ENCODE peak calls at places on chromosome 17, in ten cellular contexts. C is left ventricle myocardium inferior, G is uterus, B is tibial nerve, P is adrenal gland, Z is A549, K is GM23338, A is WERI-Rb-1, V is stomach, F is AG10803. X is an unnamed sample.

GRCh38 chr17:64769712-64770111 is 107.6 kb upstream of the SMURF2 start:
- DNase-seq in Z (no peak), F (no peak), V (no peak), A (no peak), B (no peak), K (no peak), G (no peak), P (no peak), C (no peak), X (no peak)

GRCh38 chr17:41065829-41066624 is at the start of gene KRTAP2-4:
- DNase-seq in A (no peak), F (peak), V (no peak), G (no peak), C (no peak), K (no peak), B (no peak), Z (peak), P (no peak), X (peak)

GRCh38 chr17:70022175-70022574 is 52.9 kb upstream of the KCNJ16 start:
- DNase-seq in G (no peak), A (no peak), Z (no peak), B (no peak), F (no peak), V (no peak), P (no peak), C (no peak), K (no peak), X (no peak)

GRCh38 chr17:42535400-42536047 is 517 bp upstream of the NAGLU start:
- DNase-seq in F (no peak), C (no peak), P (no peak), G (no peak), K (no peak), V (no peak), Z (no peak), B (no peak), A (no peak), X (no peak)

GRCh38 chr17:30526401-30526800 is 49.2 kb downstream of the GOSR1 start:
- DNase-seq in B (no peak), G (no peak), K (no peak), V (no peak), F (no peak), Z (no peak), P (no peak), C (no peak), A (no peak), X (no peak)

GRCh38 chr17:78962345-78962983 is 17.3 kb downstream of the LGALS3BP start:
- DNase-seq in F (peak), G (no peak), B (no peak), C (no peak), K (no peak), A (no peak), Z (peak), V (peak), P (no peak), X (no peak)

GRCh38 chr17:60094754-60095153 is 16.0 kb upstream of the HEATR6 start:
- DNase-seq in A (no peak), C (no peak), F (no peak), G (no peak), K (no peak), P (no peak), V (no peak), B (no peak), Z (no peak), X (no peak)

GRCh38 chr17:73074515-73074914 is 18.0 kb downstream of the SLC39A11 start:
- DNase-seq in V (no peak), F (no peak), G (no peak), C (no peak), K (no peak), B (no peak), Z (no peak), P (no peak), A (no peak), X (no peak)

GRCh38 chr17:51374220-51374619 is 113.9 kb downstream of the UTP18 start:
- DNase-seq in F (no peak), C (no peak), K (peak), Z (no peak), A (no peak), G (no peak), V (no peak), P (peak), B (no peak), X (no peak)

GRCh38 chr17:33776903-33777302 is 478.2 kb upstream of the CCL2 start:
- DNase-seq in A (no peak), V (no peak), C (no peak), Z (no peak), K (no peak), B (no peak), P (no peak), G (no peak), F (no peak), X (no peak)

GRCh38 chr17:41654908-41655607 is 30.7 kb upstream of the KRT17 start:
- DNase-seq in V (no peak), Z (no peak), B (no peak), P (no peak), K (no peak), C (no peak), A (no peak), G (no peak), F (no peak), X (no peak)

GRCh38 chr17:67647482-67647881 is 70.3 kb upstream of the NOL11 start:
- DNase-seq in B (no peak), G (no peak), Z (no peak), P (no peak), C (no peak), V (no peak), A (no peak), F (no peak), K (no peak), X (no peak)

GRCh38 chr17:66032082-66032712 is 159.7 kb downstream of the CEP112 start:
- DNase-seq in C (no peak), G (no peak), F (no peak), A (no peak), V (no peak), Z (no peak), P (no peak), B (no peak), K (no peak), X (no peak)

GRCh38 chr17:37359682-37360188 is 16.1 kb upstream of the C17orf78 start:
- DNase-seq in P (no peak), F (peak), A (no peak), K (no peak), V (no peak), Z (no peak), C (no peak), G (peak), B (no peak), X (no peak)

GRCh38 chr17:2214887-2215615 is 88.5 kb downstream of the SMG6 start:
- DNase-seq in G (peak), Z (no peak), B (no peak), C (peak), K (no peak), V (no peak), P (peak), A (no peak), F (peak), X (no peak)

GRCh38 chr17:47373002-47373401 is 49.2 kb downstream of the EFCAB13 start:
- DNase-seq in G (no peak), V (no peak), Z (no peak), P (no peak), F (no peak), C (no peak), B (no peak), K (no peak), A (no peak), X (no peak)

GRCh38 chr17:63751806-63752205 is 10.2 kb upstream of the STRADA start:
- DNase-seq in K (no peak), A (no peak), B (no peak), P (no peak), G (no peak), F (no peak), V (no peak), C (no peak), Z (no peak), X (no peak)

GRCh38 chr17:17351901-17352781 is 49.0 kb downstream of the NT5M start:
- DNase-seq in Z (no peak), K (no peak), F (no peak), C (peak), A (peak), P (peak), B (no peak), G (no peak), V (peak), X (no peak)

GRCh38 chr17:14882131-14882530 is 383.0 kb downstream of the PMP22 start:
- DNase-seq in V (no peak), Z (no peak), G (no peak), P (no peak), B (no peak), A (no peak), C (no peak), K (no peak), F (peak), X (peak)

GRCh38 chr17:21387616-21388015 is 11.5 kb downstream of the KCNJ12 start:
- DNase-seq in C (no peak), G (no peak), F (no peak), K (no peak), P (no peak), Z (no peak), V (no peak), A (no peak), B (no peak), X (no peak)

GRCh38 chr17:61809816-61810392 is 53.4 kb downstream of the BRIP1 start:
- DNase-seq in P (no peak), G (no peak), V (no peak), Z (no peak), A (no peak), C (no peak), F (peak), K (no peak), B (no peak), X (peak)

GRCh38 chr17:14717849-14718248 is 417.0 kb downstream of the HS3ST3B1 start:
- DNase-seq in P (no peak), V (no peak), G (no peak), B (no peak), C (no peak), F (no peak), K (no peak), Z (no peak), A (no peak), X (no peak)

GRCh38 chr17:7261377-7262191 is 694 bp downstream of the CLDN7 start:
- DNase-seq in F (no peak), Z (no peak), B (no peak), A (no peak), V (no peak), C (no peak), K (peak), G (no peak), P (no peak), X (no peak)

GRCh38 chr17:7262192-7263070 is at the start of gene CLDN7:
- DNase-seq in K (peak), B (no peak), C (no peak), G (no peak), A (no peak), Z (no peak), F (no peak), P (no peak), V (peak), X (no peak)

GRCh38 chr17:7260601-7261376 is 1.5 kb downstream of the CLDN7 start:
- DNase-seq in K (peak), A (peak), F (no peak), V (peak), P (peak), C (no peak), B (no peak), Z (no peak), G (no peak), X (no peak)

GRCh38 chr17:7263801-7264078 is 1.5 kb upstream of the CLDN7 start:
- DNase-seq in B (no peak), A (no peak), G (no peak), C (no peak), V (no peak), K (peak), P (no peak), F (no peak), Z (no peak), X (no peak)

DNA sequence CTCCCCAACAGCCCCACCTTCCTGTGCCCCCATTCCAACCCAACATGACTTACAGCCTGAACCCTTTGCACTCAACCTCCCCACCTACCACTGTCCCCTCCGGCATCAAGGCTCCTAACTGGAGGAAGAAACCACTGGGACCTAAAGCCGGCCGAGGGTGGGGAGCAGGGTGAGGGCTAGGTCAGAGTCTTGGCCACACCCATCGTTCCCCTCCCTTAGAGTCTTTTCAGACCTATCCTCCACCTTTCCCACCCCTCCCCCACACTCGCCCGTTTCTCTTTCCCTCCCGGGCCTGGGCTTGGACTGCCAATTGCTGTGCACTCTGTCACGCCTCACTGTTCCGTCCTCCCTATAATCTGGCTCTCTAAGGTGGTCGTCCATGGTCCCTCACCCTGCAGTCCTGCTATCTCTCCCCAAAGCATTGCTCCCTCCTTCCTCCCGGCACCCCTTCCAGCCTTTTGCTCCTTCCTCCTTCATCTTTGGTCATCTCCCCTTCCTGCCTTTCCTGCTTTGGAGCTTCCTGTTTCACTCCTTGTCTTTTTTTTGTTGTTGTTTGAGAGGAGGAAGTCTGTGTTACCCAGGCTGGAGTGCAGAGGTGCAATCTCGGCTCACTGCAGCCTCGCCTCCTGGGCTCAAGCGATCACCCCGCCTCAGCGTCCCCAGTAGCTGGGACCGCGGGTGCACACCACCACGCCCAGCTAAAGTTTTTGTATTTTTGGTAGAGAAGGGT is 958 bp upstream of the CLDN7 start:
- DNase-seq in Z (peak), F (no peak), K (peak), G (no peak), A (peak), P (no peak), B (no peak), V (no peak), C (no peak), X (no peak)
- H3K4me3 ChIP-seq in Z (no peak), F (no peak), K (peak), G (no peak), A (no peak), P (no peak), B (peak), V (peak), C (peak), X (no peak)

GRCh38 chr17:74686761-74687160 is 26.0 kb downstream of the CD300LF start:
- DNase-seq in A (no peak), K (no peak), P (no peak), G (no peak), F (no peak), V (no peak), Z (peak), C (no peak), B (no peak), X (no peak)
- TF ChIP-seq CTCF in A (peak), K (no peak), P (no peak), G (no peak), F (no peak), V (no peak), Z (no peak), C (no peak), B (no peak), X (no peak)

GRCh38 chr17:38450699-38451029 is 22.4 kb downstream of the ARHGAP23 start:
- DNase-seq in G (no peak), V (no peak), K (no peak), B (no peak), A (no peak), Z (no peak), P (no peak), F (no peak), C (no peak), X (no peak)

GRCh38 chr17:38452719-38453118 is 24.5 kb downstream of the ARHGAP23 start:
- DNase-seq in F (no peak), K (no peak), V (no peak), P (no peak), G (no peak), C (no peak), B (no peak), Z (no peak), A (no peak), X (no peak)

GRCh38 chr17:38451840-38452529 is 23.7 kb downstream of the ARHGAP23 start:
- DNase-seq in C (no peak), G (peak), K (peak), V (no peak), B (no peak), F (peak), A (peak), Z (no peak), P (peak), X (peak)

GRCh38 chr17:38449364-38449763 is 21.1 kb downstream of the ARHGAP23 start:
- DNase-seq in Z (peak), B (no peak), F (no peak), A (no peak), K (peak), P (no peak), V (no peak), C (no peak), G (no peak), X (no peak)

DNA sequence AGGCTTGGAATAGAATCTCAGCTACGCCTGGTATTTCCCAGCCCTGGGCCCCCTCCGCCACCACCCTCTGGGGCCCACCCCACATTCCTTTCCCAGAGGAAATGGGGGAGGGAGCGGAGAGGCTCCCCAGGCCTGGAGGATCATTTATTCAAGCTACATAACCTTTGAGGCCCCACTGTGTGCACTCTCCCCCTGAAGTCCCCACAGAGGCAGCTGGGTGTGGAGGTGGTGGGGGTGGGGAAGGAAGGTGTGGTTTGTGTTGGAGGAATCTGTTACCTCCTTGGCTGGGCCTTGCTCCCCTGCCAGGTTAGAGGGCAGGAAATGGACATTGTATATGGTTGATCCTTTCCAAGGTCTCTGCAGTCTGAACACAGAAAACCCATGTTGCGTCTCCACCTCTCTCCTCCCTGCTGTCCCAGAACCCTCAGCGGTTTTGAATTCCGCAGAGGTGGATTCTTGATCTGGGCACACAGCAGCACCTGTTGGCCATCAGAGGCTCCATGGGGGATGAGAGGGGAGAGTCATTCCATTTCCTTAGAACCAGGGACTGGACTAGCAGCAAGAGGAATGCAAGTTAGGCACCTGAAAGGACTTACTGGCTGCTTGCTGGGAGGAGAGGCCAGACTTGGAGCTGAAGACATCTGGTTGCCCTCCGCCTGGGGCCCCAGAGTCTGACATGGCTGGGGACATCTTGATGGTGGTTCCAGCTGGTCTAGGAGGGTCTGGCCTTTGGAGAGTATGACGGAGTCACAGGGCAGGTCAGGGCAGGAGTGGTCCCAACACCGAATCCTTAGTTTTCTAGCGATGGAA is 23.0 kb downstream of the ARHGAP23 start:
- DNase-seq in B (no peak), F (peak), Z (peak), V (no peak), C (peak), P (no peak), A (no peak), K (peak), G (peak), X (no peak)
- H3K4me3 ChIP-seq in B (peak), F (peak), Z (no peak), V (peak), C (peak), P (no peak), A (peak), K (peak), G (no peak), X (peak)

GRCh38 chr17:18896947-18897346 is 39.0 kb downstream of the PRPSAP2 start:
- DNase-seq in Z (no peak), C (no peak), K (no peak), G (no peak), F (no peak), B (no peak), V (no peak), P (no peak), A (no peak), X (no peak)
- TF ChIP-seq CTCF in Z (no peak), C (no peak), K (no peak), G (no peak), F (no peak), B (no peak), V (no peak), P (no peak), A (no peak), X (no peak)

GRCh38 chr17:81221371-81221841 is 1.4 kb downstream of the CEP131 start:
- DNase-seq in A (no peak), V (no peak), G (no peak), P (no peak), B (no peak), K (peak), Z (no peak), C (no peak), F (no peak), X (no peak)
- H3K4me3 ChIP-seq in A (peak), V (no peak), G (no peak), P (no peak), B (peak), K (peak), Z (no peak), C (peak), F (peak), X (peak)

DNA sequence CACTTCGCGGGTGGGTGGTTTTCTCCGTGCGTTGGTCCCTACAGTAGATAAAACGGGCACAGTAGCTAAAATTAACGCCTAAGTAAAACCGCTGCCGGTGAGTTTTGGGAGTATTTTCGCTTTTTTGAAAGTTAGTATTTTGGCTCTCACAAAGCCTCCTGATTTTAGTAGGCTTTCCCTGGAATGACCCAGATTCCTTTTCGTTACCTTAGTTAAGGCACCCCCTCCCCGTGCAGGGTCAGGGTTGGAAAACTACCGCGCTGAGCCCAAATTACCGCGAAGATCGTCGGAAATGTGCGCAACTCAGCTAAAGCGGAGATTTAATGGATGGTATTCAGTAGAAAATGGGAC is 28.3 kb upstream of the ST6GALNAC1 start:
- DNase-seq in P (no peak), F (no peak), A (no peak), K (no peak), Z (no peak), V (no peak), B (no peak), C (no peak), G (no peak), X (no peak)
- TF ChIP-seq CTCF in P (no peak), F (no peak), A (no peak), K (no peak), Z (no peak), V (no peak), B (peak), C (peak), G (peak), X (no peak)

DNA sequence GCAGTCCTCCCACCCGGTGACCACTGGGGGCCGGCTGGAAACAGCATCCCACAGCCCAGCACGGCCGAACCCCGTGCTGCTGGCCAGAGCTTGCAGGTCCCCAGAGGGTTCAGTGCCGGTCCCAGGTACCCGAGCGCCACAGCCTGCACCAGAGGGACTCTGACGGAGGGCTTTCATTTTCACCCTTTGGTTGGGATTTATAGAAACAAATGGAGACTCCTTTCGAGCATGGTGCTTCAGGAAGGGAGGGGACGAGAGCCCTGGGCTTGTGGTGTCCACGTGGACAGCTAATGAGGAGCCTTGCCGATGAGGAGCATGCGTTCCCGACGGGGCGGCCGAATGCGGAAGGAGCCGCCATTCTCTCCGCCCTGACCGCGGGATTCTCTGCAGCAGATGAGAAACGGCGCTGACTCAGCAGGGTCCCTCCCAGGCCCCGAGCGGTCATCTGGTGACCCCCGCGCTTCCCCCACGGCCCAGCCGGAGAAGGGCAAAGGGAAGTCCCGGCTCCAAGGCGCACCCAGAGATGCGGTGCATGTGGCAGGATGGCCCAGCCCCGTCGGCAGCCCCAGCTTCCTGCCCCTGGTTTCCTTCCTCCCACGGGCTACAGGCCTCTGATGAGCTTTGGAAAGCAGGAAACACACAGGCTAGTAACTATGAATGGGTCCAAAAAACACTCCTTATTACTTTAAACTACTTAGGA is 9.8 kb downstream of the SLC38A10 start:
- DNase-seq in Z (no peak), G (peak), B (peak), A (no peak), K (no peak), V (peak), F (peak), P (peak), C (peak), X (no peak)
- H3K4me3 ChIP-seq in Z (no peak), G (peak), B (peak), A (no peak), K (no peak), V (peak), F (no peak), P (no peak), C (peak), X (no peak)